ENCODE peak calls at places on chromosomes 7 and 10, in six cellular contexts. U, P, H, F, G and L are unnamed samples.
A peak's percentile ranks its signal among the peaks of the same experiment; 100 is the strongest.

GRCh38 chr7:87766827-87767226 is 109.3 kb downstream of the SLC25A40 start:
- DNase-seq in U (no peak), P (no peak), H (no peak), F (no peak), G (no peak), L (no peak)

GRCh38 chr10:100993986-100994708 is 5.5 kb upstream of the LZTS2 start:
- DNase-seq in U (no peak), P (no peak), H (peak; percentile 71), F (no peak), G (no peak), L (no peak)

GRCh38 chr10:97647556-97647955 is 7.1 kb downstream of the PI4K2A start:
- DNase-seq in U (no peak), P (no peak), H (no peak), F (no peak), G (no peak), L (no peak)

GRCh38 chr10:44980309-44981171 is 1.9 kb upstream of the DEPP1 start:
- DNase-seq in U (no peak), P (no peak), H (no peak), F (no peak), G (no peak), L (no peak)

GRCh38 chr7:102872460-102872859 is 40.3 kb upstream of the LRRC17 start:
- DNase-seq in U (no peak), P (no peak), H (peak; percentile 96), F (no peak), G (no peak), L (no peak)

GRCh38 chr7:106999023-106999422 is 45.5 kb upstream of the PRKAR2B start:
- DNase-seq in U (no peak), P (no peak), H (no peak), F (no peak), G (no peak), L (no peak)

GRCh38 chr10:110547139-110547761 is 20.2 kb upstream of the SMC3 start:
- DNase-seq in U (no peak), P (no peak), H (peak; percentile 86), F (no peak), G (no peak), L (no peak)

GRCh38 chr10:75772153-75772887 is 340.9 kb downstream of the LRMDA start:
- DNase-seq in U (no peak), P (no peak), H (no peak), F (no peak), G (no peak), L (no peak)

GRCh38 chr10:14555806-14556205 is 218.9 kb downstream of the FAM107B start:
- DNase-seq in U (no peak), P (no peak), H (no peak), F (no peak), G (no peak), L (no peak)

GRCh38 chr10:28468707-28469483 is 64.0 kb upstream of the WAC start:
- DNase-seq in U (no peak), P (no peak), H (no peak), F (no peak), G (no peak), L (no peak)

GRCh38 chr10:6279540-6280267 is 77.0 kb downstream of the PFKFB3 start:
- DNase-seq in U (peak; percentile 57), P (peak; percentile 78), H (peak; percentile 91), F (peak; percentile 49), G (no peak), L (no peak)

GRCh38 chr7:45543470-45543869 is 30.7 kb upstream of the ADCY1 start:
- DNase-seq in U (no peak), P (no peak), H (no peak), F (no peak), G (no peak), L (no peak)

GRCh38 chr7:70477051-70478010 is 654.6 kb upstream of the GALNT17 start:
- DNase-seq in U (no peak), P (no peak), H (no peak), F (no peak), G (no peak), L (no peak)

GRCh38 chr10:46536781-46537180 is 19.7 kb downstream of the GPRIN2 start:
- DNase-seq in U (peak; percentile 24), P (peak; percentile 69), H (no peak), F (no peak), G (peak; percentile 27), L (peak; percentile 49)

GRCh38 chr10:89555688-89556445 is 20.5 kb upstream of the SLC16A12 start:
- DNase-seq in U (no peak), P (no peak), H (peak; percentile 34), F (no peak), G (no peak), L (no peak)

GRCh38 chr7:140673770-140674155 is 1.0 kb downstream of the ADCK2 start:
- DNase-seq in U (peak; percentile 41), P (no peak), H (no peak), F (no peak), G (no peak), L (no peak)

GRCh38 chr10:73956476-73957338 is 41.2 kb upstream of the VCL start:
- DNase-seq in U (no peak), P (no peak), H (peak; percentile 73), F (no peak), G (no peak), L (no peak)

GRCh38 chr10:14329609-14330246 is 996 bp downstream of the FRMD4A start:
- DNase-seq in U (no peak), P (no peak), H (no peak), F (no peak), G (no peak), L (no peak)

GRCh38 chr7:111132833-111133232 is 41.9 kb downstream of the LRRN3 start:
- DNase-seq in U (no peak), P (no peak), H (no peak), F (no peak), G (no peak), L (no peak)

GRCh38 chr10:110829721-110830410 is 41.9 kb upstream of the PDCD4 start:
- DNase-seq in U (no peak), P (no peak), H (no peak), F (no peak), G (no peak), L (no peak)

GRCh38 chr10:36441557-36441956 is 683.8 kb upstream of the ANKRD30A start:
- DNase-seq in U (no peak), P (no peak), H (peak; percentile 6), F (no peak), G (no peak), L (no peak)

GRCh38 chr7:40786909-40787308 is 652.1 kb downstream of the SUGCT start:
- DNase-seq in U (no peak), P (no peak), H (no peak), F (no peak), G (no peak), L (no peak)

GRCh38 chr10:73814896-73815718 is 3.7 kb upstream of the NDST2 start:
- DNase-seq in U (no peak), P (no peak), H (peak; percentile 49), F (no peak), G (no peak), L (no peak)

DNA sequence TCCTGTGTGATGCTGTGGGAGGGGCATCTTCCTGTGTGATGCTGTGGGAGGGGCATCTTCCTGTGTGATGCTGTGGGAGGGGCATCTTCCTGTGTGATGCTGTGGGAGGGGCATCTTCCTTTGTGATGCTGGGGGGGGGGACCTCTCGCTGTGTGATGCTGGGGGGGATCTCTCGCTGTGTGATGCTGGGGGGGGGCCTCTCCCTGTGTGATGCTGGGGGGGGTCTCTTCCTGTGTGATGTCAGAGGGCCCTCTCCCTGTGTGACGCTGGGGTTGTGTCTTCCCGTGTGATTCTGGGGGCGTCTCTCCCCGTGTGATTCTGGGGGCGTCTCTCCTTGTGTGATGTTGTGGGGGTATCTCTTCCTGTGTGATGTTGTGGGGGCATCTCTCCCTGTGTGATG is 27.9 kb upstream of the DPYSL4 start:
- DNase-seq in U (no peak), P (no peak), H (no peak), F (no peak), G (no peak), L (no peak)
- H3K27ac ChIP-seq in U (no peak overlapping the region), P (no peak overlapping the region), H (no peak overlapping the region), F (no peak overlapping the region), G (no peak overlapping the region), L (no peak overlapping the region)

GRCh38 chr7:101121996-101122932 is 4.6 kb upstream of the SERPINE1 start:
- DNase-seq in U (peak; percentile 40), P (peak; percentile 94), H (peak; percentile 58), F (peak; percentile 34), G (no peak), L (peak; percentile 75)
- H3K4me1 ChIP-seq in U (peaks cover 44% of the 10 kb centered on the region), P (peaks cover 5% of the 10 kb centered on the region), H (peaks cover 13% of the 10 kb centered on the region), F (no peaks in the 10 kb centered on the region), G (no peaks in the 10 kb centered on the region), L (peaks cover 17% of the 10 kb centered on the region)

GRCh38 chr10:31601136-31601535 is 282.1 kb downstream of the ZEB1 start:
- DNase-seq in U (no peak), P (no peak), H (no peak), F (no peak), G (no peak), L (no peak)

GRCh38 chr10:31604646-31605170 is 285.7 kb downstream of the ZEB1 start:
- DNase-seq in U (no peak), P (no peak), H (no peak), F (no peak), G (no peak), L (no peak)

GRCh38 chr10:31604141-31604540 is 285.1 kb downstream of the ZEB1 start:
- DNase-seq in U (no peak), P (no peak), H (peak; percentile 75), F (no peak), G (no peak), L (no peak)

GRCh38 chr10:31603245-31604087 is 284.4 kb downstream of the ZEB1 start:
- DNase-seq in U (peak; percentile 94), P (peak; percentile 99), H (peak; percentile 95), F (peak; percentile 96), G (peak; percentile 93), L (peak; percentile 96)

DNA sequence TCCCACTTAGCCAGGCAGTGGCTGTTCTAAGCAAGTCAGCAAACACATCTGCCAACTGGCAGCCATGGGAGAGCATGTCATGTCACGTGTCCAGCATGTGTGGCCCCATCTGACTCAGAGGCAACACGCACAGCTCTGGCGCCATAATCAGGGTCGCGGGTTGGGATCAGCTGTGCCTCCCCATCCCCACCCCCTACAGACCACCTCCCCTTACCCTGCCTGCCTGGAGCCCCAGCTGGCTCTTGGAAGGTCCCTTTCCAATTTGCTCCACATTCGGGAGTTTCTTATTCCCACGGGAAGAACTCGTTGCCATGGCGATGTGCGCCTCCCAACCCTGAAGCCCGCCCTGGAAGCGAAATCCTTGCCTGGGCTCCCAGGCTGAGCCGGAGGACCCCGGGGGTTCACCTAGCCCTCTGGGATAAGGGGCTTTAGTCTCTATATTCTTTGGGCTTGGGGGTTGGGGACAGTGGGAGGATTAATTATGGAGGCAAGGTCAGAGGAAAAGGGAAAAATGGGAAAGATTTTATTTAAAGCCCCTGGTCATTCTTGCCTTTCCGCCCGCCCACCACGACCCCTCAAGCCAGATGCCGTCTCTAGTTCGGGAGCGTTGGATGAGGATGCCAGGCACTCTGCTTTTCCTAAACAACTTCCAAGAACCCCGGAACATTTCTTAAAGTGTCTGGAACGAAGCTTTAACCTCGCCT is 283.7 kb downstream of the ZEB1 start:
- DNase-seq in U (peak; percentile 54), P (peak; percentile 90), H (peak; percentile 44), F (peak; percentile 73), G (peak; percentile 75), L (peak; percentile 66)
- H3K27ac ChIP-seq in U (peak overlapping the region; percentile 84), P (no peak overlapping the region), H (peak overlapping the region; percentile 69), F (peak overlapping the region; percentile 32), G (peak overlapping the region; percentile 92), L (peak overlapping the region; percentile 79)

DNA sequence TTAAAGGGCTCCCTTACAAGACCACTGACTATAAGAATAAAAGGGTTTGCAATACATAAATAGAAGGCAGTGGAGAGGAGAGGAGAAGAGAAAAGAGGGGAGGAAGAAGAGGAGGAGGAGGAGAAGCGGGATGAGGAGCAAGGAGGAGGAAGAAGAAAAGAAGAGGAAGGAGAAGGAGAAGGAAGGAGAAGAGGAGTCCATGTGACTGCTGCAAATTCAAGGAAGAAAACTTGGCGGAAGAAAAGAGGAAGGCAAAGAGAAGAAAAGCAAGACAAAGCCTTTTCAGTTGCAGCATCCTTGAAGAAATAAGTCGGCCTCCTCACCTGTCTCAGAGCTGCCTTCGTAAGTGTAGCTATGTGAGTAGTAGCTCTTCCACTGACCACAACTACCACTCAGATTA is 22.6 kb downstream of the ASAH2 start:
- DNase-seq in U (no peak), P (no peak), H (no peak), F (no peak), G (no peak), L (no peak)
- H3K4me1 ChIP-seq in U (peaks cover under 1% of the 10 kb centered on the region), P (no peaks in the 10 kb centered on the region), H (no peaks in the 10 kb centered on the region), F (no peaks in the 10 kb centered on the region), G (no peaks in the 10 kb centered on the region), L (no peaks in the 10 kb centered on the region)